ENCODE peak calls at places on chromosomes 5 and 9, in seven cellular contexts. One of them, this sample, is unnamed.
A peak's percentile ranks its signal among the peaks of the same experiment; 100 is the strongest.

GRCh38 chr9:127867356-127868277 is 9.9 kb downstream of the AK1 start:
- DNase-seq in sigmoid colon: no peak
- DNase-seq in breast epithelium: no peak
- DNase-seq in transverse colon: no peak
- DNase-seq in suprapubic skin: peak; percentile 57
- DNase-seq in H1: no peak
- DNase-seq in stomach: no peak
- DNase-seq in this sample: no peak

GRCh38 chr9:104970588-104970987 is 42.6 kb upstream of the ABCA1 start:
- DNase-seq in suprapubic skin: no peak
- DNase-seq in sigmoid colon: no peak
- DNase-seq in breast epithelium: no peak
- DNase-seq in stomach: no peak
- DNase-seq in H1: no peak
- DNase-seq in transverse colon: no peak
- DNase-seq in this sample: no peak

GRCh38 chr9:13845460-13845859 is 468.5 kb downstream of the NFIB start:
- DNase-seq in breast epithelium: no peak
- DNase-seq in transverse colon: no peak
- DNase-seq in H1: no peak
- DNase-seq in stomach: no peak
- DNase-seq in sigmoid colon: no peak
- DNase-seq in suprapubic skin: no peak
- DNase-seq in this sample: no peak

GRCh38 chr9:36470891-36471290 is 70.8 kb upstream of the RNF38 start:
- DNase-seq in H1: no peak
- DNase-seq in transverse colon: peak; percentile 70
- DNase-seq in suprapubic skin: no peak
- DNase-seq in breast epithelium: peak; percentile 32
- DNase-seq in sigmoid colon: peak; percentile 70
- DNase-seq in stomach: peak; percentile 52
- DNase-seq in this sample: no peak

GRCh38 chr9:14313951-14314423 is at the start of gene NFIB:
- DNase-seq in breast epithelium: no peak
- DNase-seq in stomach: peak; percentile 49
- DNase-seq in H1: no peak
- DNase-seq in suprapubic skin: peak; percentile 78
- DNase-seq in sigmoid colon: peak; percentile 81
- DNase-seq in transverse colon: peak; percentile 36
- DNase-seq in this sample: no peak

GRCh38 chr5:78514427-78515345 is 133.9 kb downstream of the LHFPL2 start:
- DNase-seq in transverse colon: peak; percentile 35
- DNase-seq in breast epithelium: no peak
- DNase-seq in stomach: no peak
- DNase-seq in sigmoid colon: no peak
- DNase-seq in suprapubic skin: no peak
- DNase-seq in H1: no peak
- DNase-seq in this sample: no peak

GRCh38 chr5:81626524-81626923 is 124.4 kb downstream of the SSBP2 start:
- DNase-seq in suprapubic skin: no peak
- DNase-seq in sigmoid colon: no peak
- DNase-seq in H1: no peak
- DNase-seq in breast epithelium: no peak
- DNase-seq in transverse colon: no peak
- DNase-seq in stomach: no peak
- DNase-seq in this sample: no peak

GRCh38 chr9:81472701-81473100 is 216.6 kb downstream of the TLE1 start:
- DNase-seq in breast epithelium: no peak
- DNase-seq in sigmoid colon: no peak
- DNase-seq in stomach: no peak
- DNase-seq in H1: no peak
- DNase-seq in suprapubic skin: no peak
- DNase-seq in transverse colon: no peak
- DNase-seq in this sample: no peak

GRCh38 chr5:133993152-133993548 is 11.6 kb downstream of the VDAC1 start:
- DNase-seq in H1: no peak
- DNase-seq in stomach: no peak
- DNase-seq in sigmoid colon: no peak
- DNase-seq in breast epithelium: no peak
- DNase-seq in suprapubic skin: no peak
- DNase-seq in transverse colon: no peak
- DNase-seq in this sample: no peak

GRCh38 chr5:102798103-102798502 is 43.0 kb downstream of the PAM start:
- DNase-seq in breast epithelium: no peak
- DNase-seq in transverse colon: no peak
- DNase-seq in sigmoid colon: no peak
- DNase-seq in stomach: no peak
- DNase-seq in suprapubic skin: no peak
- DNase-seq in H1: no peak
- DNase-seq in this sample: no peak

GRCh38 chr5:161283296-161283695 is 263.2 kb downstream of the GABRB2 start:
- DNase-seq in suprapubic skin: no peak
- DNase-seq in breast epithelium: no peak
- DNase-seq in stomach: no peak
- DNase-seq in H1: no peak
- DNase-seq in transverse colon: no peak
- DNase-seq in sigmoid colon: no peak
- DNase-seq in this sample: no peak

GRCh38 chr5:137642091-137642490 is 93.8 kb downstream of the KLHL3 start:
- DNase-seq in breast epithelium: no peak
- DNase-seq in suprapubic skin: no peak
- DNase-seq in sigmoid colon: no peak
- DNase-seq in transverse colon: no peak
- DNase-seq in stomach: no peak
- DNase-seq in H1: no peak
- DNase-seq in this sample: no peak

GRCh38 chr5:160083501-160083900 is 35.7 kb downstream of the PWWP2A start:
- DNase-seq in suprapubic skin: no peak
- DNase-seq in sigmoid colon: no peak
- DNase-seq in breast epithelium: no peak
- DNase-seq in stomach: no peak
- DNase-seq in transverse colon: no peak
- DNase-seq in H1: no peak
- DNase-seq in this sample: no peak

GRCh38 chr5:125559296-125559695 is 812.9 kb upstream of the ZNF608 start:
- DNase-seq in breast epithelium: no peak
- DNase-seq in H1: no peak
- DNase-seq in transverse colon: no peak
- DNase-seq in stomach: no peak
- DNase-seq in suprapubic skin: no peak
- DNase-seq in sigmoid colon: no peak
- DNase-seq in this sample: no peak

GRCh38 chr5:127577458-127577857 is 60.0 kb downstream of the PRRC1 start:
- DNase-seq in stomach: no peak
- DNase-seq in breast epithelium: no peak
- DNase-seq in H1: no peak
- DNase-seq in transverse colon: no peak
- DNase-seq in suprapubic skin: no peak
- DNase-seq in sigmoid colon: no peak
- DNase-seq in this sample: no peak

GRCh38 chr9:68619056-68619455 is 78.4 kb upstream of the TMEM252 start:
- DNase-seq in sigmoid colon: no peak
- DNase-seq in transverse colon: no peak
- DNase-seq in H1: no peak
- DNase-seq in breast epithelium: no peak
- DNase-seq in stomach: no peak
- DNase-seq in suprapubic skin: no peak
- DNase-seq in this sample: no peak

GRCh38 chr5:33257807-33258491 is 182.8 kb upstream of the TARS1 start:
- DNase-seq in H1: no peak
- DNase-seq in stomach: no peak
- DNase-seq in sigmoid colon: no peak
- DNase-seq in transverse colon: no peak
- DNase-seq in suprapubic skin: no peak
- DNase-seq in breast epithelium: no peak
- DNase-seq in this sample: no peak

GRCh38 chr5:119896851-119897536 is 267.6 kb downstream of the FAM170A start:
- DNase-seq in suprapubic skin: no peak
- DNase-seq in H1: no peak
- DNase-seq in stomach: no peak
- DNase-seq in sigmoid colon: no peak
- DNase-seq in transverse colon: no peak
- DNase-seq in breast epithelium: no peak
- DNase-seq in this sample: no peak

GRCh38 chr9:95181226-95181818 is 136.2 kb downstream of the FANCC start:
- DNase-seq in suprapubic skin: no peak
- DNase-seq in stomach: no peak
- DNase-seq in breast epithelium: no peak
- DNase-seq in transverse colon: no peak
- DNase-seq in sigmoid colon: no peak
- DNase-seq in H1: no peak
- DNase-seq in this sample: no peak

GRCh38 chr9:127637322-127637847 is 25.3 kb downstream of the STXBP1 start:
- DNase-seq in sigmoid colon: no peak
- DNase-seq in transverse colon: peak; percentile 15
- DNase-seq in stomach: no peak
- DNase-seq in suprapubic skin: no peak
- DNase-seq in breast epithelium: no peak
- DNase-seq in H1: no peak
- DNase-seq in this sample: no peak

GRCh38 chr9:91905958-91906585 is 44.0 kb downstream of the ROR2 start:
- DNase-seq in breast epithelium: no peak
- DNase-seq in transverse colon: peak; percentile 44
- DNase-seq in sigmoid colon: no peak
- DNase-seq in H1: no peak
- DNase-seq in suprapubic skin: no peak
- DNase-seq in stomach: peak; percentile 45
- DNase-seq in this sample: no peak

GRCh38 chr5:157690690-157691433 is 19.5 kb downstream of the C5orf52 start:
- DNase-seq in stomach: no peak
- DNase-seq in suprapubic skin: no peak
- DNase-seq in breast epithelium: no peak
- DNase-seq in transverse colon: no peak
- DNase-seq in sigmoid colon: no peak
- DNase-seq in H1: no peak
- DNase-seq in this sample: peak; percentile 79
- TF ChIP-seq POLR2AphosphoS5 in stomach: no peak
- TF ChIP-seq POLR2AphosphoS5 in suprapubic skin: no peak
- TF ChIP-seq POLR2AphosphoS5 in breast epithelium: no peak
- TF ChIP-seq POLR2AphosphoS5 in transverse colon: no peak
- TF ChIP-seq POLR2AphosphoS5 in sigmoid colon: no peak
- TF ChIP-seq POLR2AphosphoS5 in H1: no peak
- TF ChIP-seq POLR2AphosphoS5 in this sample: no peak

DNA sequence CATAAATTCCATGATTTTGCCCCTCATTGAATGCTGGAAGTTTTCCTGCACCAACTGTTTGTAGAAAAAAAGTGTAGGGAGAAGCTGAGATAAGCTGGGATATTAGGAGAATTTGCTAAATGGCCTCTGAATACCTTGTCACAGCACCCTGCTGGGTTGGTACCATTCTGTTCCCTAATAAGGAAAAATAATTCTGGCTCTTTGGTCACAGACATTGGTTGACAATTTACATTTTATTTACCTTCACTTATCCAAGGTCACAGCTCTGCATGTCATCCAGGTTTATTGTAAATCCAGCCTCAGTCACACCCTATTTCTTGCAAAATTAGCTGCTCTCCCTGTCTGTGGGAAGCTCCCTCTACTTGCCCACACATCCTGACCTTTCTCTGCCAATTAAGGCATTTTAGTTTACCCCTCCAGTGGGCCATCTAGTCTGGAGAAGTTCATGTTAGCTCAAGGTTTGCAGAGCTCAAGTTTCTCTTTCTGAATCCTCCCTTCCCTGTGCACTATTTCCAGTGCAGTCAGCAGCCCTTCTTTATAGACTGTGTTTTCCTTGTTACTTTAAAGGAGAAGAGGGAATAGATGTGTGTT is 115.4 kb upstream of the NTRK2 start:
- DNase-seq in H1: no peak
- DNase-seq in stomach: no peak
- DNase-seq in transverse colon: no peak
- DNase-seq in sigmoid colon: no peak
- DNase-seq in breast epithelium: no peak
- DNase-seq in suprapubic skin: no peak
- DNase-seq in this sample: no peak
- H3K27me3 ChIP-seq in H1: no peaks in the 10 kb centered on the region
- H3K27me3 ChIP-seq in stomach: no peaks in the 10 kb centered on the region
- H3K27me3 ChIP-seq in transverse colon: no peaks in the 10 kb centered on the region
- H3K27me3 ChIP-seq in sigmoid colon: no peaks in the 10 kb centered on the region
- H3K27me3 ChIP-seq in breast epithelium: no peaks in the 10 kb centered on the region
- H3K27me3 ChIP-seq in suprapubic skin: no peaks in the 10 kb centered on the region
- H3K27me3 ChIP-seq in this sample: no peaks in the 10 kb centered on the region

DNA sequence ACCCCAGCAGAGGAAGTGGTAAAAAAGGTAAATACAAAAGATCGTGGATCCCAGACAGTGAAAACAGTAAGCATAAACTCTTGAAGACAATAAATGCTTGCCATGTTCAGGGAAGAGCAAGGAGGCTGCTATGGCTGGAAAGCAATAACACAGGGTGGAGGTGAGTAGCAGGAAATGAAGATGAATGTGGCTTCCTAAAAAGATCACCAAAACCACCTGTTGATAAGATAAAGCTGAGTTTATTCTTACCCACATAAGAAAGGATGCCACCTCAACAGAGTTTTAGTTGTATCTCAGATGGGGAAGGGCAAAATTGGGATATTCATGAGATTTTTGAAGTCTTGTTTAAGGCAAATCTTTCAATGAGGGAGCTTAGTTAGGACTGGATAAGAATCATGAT is 273.3 kb downstream of the MSX2 start:
- DNase-seq in sigmoid colon: no peak
- DNase-seq in transverse colon: no peak
- DNase-seq in H1: no peak
- DNase-seq in breast epithelium: no peak
- DNase-seq in stomach: no peak
- DNase-seq in suprapubic skin: no peak
- DNase-seq in this sample: no peak
- H3K27ac ChIP-seq in sigmoid colon: no peak overlapping the region
- H3K27ac ChIP-seq in transverse colon: no peak overlapping the region
- H3K27ac ChIP-seq in H1: no peak overlapping the region
- H3K27ac ChIP-seq in breast epithelium: no peak overlapping the region
- H3K27ac ChIP-seq in stomach: no peak overlapping the region
- H3K27ac ChIP-seq in suprapubic skin: no peak overlapping the region
- H3K27ac ChIP-seq in this sample: no peak overlapping the region

DNA sequence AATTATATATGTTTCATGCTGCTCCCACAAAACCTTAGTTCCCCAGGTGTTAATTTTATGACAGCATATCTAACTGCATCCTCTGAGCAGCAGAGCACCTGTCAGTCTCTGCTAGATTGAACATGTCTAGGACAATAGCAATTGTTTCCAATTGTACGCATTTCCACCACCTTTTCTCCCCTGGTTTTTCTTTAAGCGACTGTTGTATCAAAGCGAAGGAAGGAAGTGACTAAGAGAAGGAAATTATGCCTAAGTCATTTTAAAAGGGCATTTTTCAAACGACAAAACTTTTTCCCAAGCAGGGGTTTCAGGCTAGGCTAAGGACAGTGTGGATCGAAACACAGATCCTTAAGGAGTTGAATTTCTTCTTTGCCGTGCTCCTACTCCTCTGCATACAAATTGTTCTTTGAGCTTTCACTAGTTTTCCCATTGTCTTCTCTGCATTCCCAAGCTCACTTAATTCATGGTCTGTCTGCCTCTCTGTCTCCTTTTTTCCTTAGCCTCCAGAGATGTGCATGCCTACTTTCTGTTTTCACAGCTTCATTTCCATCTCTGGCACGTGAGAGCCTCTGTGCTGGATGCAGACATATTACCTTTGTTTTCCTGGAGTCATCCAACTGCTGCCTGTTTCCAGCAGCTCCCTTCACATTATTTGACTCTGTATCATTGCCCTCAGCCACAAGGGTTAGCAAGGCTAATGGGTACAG is 39.4 kb upstream of the STARD4 start:
- DNase-seq in stomach: no peak
- DNase-seq in suprapubic skin: no peak
- DNase-seq in H1: no peak
- DNase-seq in sigmoid colon: no peak
- DNase-seq in transverse colon: no peak
- DNase-seq in breast epithelium: no peak
- DNase-seq in this sample: no peak
- TF ChIP-seq POLR2AphosphoS5 in stomach: no peak
- TF ChIP-seq POLR2AphosphoS5 in suprapubic skin: no peak
- TF ChIP-seq POLR2AphosphoS5 in H1: no peak
- TF ChIP-seq POLR2AphosphoS5 in sigmoid colon: no peak
- TF ChIP-seq POLR2AphosphoS5 in transverse colon: no peak
- TF ChIP-seq POLR2AphosphoS5 in breast epithelium: no peak
- TF ChIP-seq POLR2AphosphoS5 in this sample: no peak

This sample was measured in vagina.